ENCODE peak calls at places on chromosomes 6 and 20, in five cellular contexts. One of them, this sample, is unnamed.

GRCh38 chr6:28002181-28002580 is 45.1 kb downstream of the OR2B6 start:
- DNase-seq in K562: no peak
- DNase-seq in A549: no peak
- DNase-seq in HepG2: no peak
- DNase-seq in H1: no peak
- DNase-seq in this sample: no peak

GRCh38 chr20:34522969-34523871 is 7.0 kb downstream of the DYNLRB1 start:
- DNase-seq in K562: peak
- DNase-seq in A549: peak
- DNase-seq in H1: peak
- DNase-seq in HepG2: peak
- DNase-seq in this sample: peak

GRCh38 chr6:152637422-152638047 is 373 bp upstream of the SYNE1 start:
- DNase-seq in HepG2: no peak
- DNase-seq in K562: no peak
- DNase-seq in H1: no peak
- DNase-seq in A549: peak
- DNase-seq in this sample: peak

GRCh38 chr6:150241751-150242150 is 98.9 kb downstream of the PPP1R14C start:
- DNase-seq in A549: no peak
- DNase-seq in K562: no peak
- DNase-seq in H1: no peak
- DNase-seq in HepG2: no peak
- DNase-seq in this sample: no peak

GRCh38 chr6:169407338-169407737 is 153.7 kb upstream of the THBS2 start:
- DNase-seq in A549: no peak
- DNase-seq in K562: no peak
- DNase-seq in HepG2: no peak
- DNase-seq in H1: no peak
- DNase-seq in this sample: no peak

GRCh38 chr20:61936701-61937131 is 129.0 kb downstream of the TAF4 start:
- DNase-seq in HepG2: no peak
- DNase-seq in H1: peak
- DNase-seq in A549: no peak
- DNase-seq in K562: no peak
- DNase-seq in this sample: no peak

GRCh38 chr6:35552285-35552917 is 39.7 kb upstream of the TULP1 start:
- DNase-seq in H1: peak
- DNase-seq in A549: peak
- DNase-seq in K562: peak
- DNase-seq in HepG2: peak
- DNase-seq in this sample: peak

GRCh38 chr6:72826033-72826432 is 204.2 kb downstream of the KCNQ5 start:
- DNase-seq in K562: no peak
- DNase-seq in A549: no peak
- DNase-seq in HepG2: no peak
- DNase-seq in H1: no peak
- DNase-seq in this sample: peak

GRCh38 chr20:63533871-63534393 is 3.2 kb downstream of the PTK6 start:
- DNase-seq in H1: peak
- DNase-seq in HepG2: no peak
- DNase-seq in K562: no peak
- DNase-seq in A549: no peak
- DNase-seq in this sample: no peak

GRCh38 chr6:53179961-53180651 is 31.5 kb upstream of the GCM1 start:
- DNase-seq in H1: no peak
- DNase-seq in HepG2: no peak
- DNase-seq in K562: no peak
- DNase-seq in A549: no peak
- DNase-seq in this sample: peak

GRCh38 chr6:17431581-17431980 is 38.2 kb downstream of the CAP2 start:
- DNase-seq in HepG2: peak
- DNase-seq in A549: peak
- DNase-seq in H1: no peak
- DNase-seq in K562: no peak
- DNase-seq in this sample: peak

GRCh38 chr6:37435816-37436215 is 2.8 kb downstream of the CMTR1 start:
- DNase-seq in H1: no peak
- DNase-seq in K562: no peak
- DNase-seq in HepG2: no peak
- DNase-seq in A549: no peak
- DNase-seq in this sample: no peak

GRCh38 chr20:1391640-1392442 is 1.0 kb downstream of the FKBP1A start:
- DNase-seq in A549: no peak
- DNase-seq in HepG2: no peak
- DNase-seq in K562: peak
- DNase-seq in H1: no peak
- DNase-seq in this sample: peak

GRCh38 chr6:16352258-16352635 is 113.9 kb downstream of the GMPR start:
- DNase-seq in HepG2: no peak
- DNase-seq in K562: no peak
- DNase-seq in H1: no peak
- DNase-seq in A549: no peak
- DNase-seq in this sample: peak

GRCh38 chr6:132357120-132357519 is 44.2 kb downstream of the MOXD1 start:
- DNase-seq in HepG2: no peak
- DNase-seq in A549: no peak
- DNase-seq in H1: no peak
- DNase-seq in K562: no peak
- DNase-seq in this sample: peak

GRCh38 chr6:73516712-73517489 is 3.9 kb downstream of the EEF1A1 start:
- DNase-seq in H1: no peak
- DNase-seq in K562: no peak
- DNase-seq in HepG2: no peak
- DNase-seq in A549: no peak
- DNase-seq in this sample: peak

DNA sequence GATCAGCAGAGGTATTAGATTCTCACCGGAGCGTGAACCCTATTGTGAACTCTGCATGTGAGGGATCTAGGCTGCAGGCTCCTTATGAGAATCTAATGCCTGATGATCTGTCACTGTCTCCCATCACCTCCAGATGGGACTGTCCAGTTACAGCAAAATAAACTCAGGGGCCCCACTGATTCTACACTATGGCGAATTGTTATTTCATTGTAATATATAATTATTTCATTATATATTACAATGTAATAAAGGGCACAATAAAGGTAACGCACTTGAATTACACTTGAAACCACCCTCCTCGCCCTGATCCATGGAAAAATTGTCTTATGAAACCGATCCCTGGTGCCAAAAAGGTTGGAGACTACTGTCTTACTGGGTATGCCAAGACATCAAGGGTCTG is 18.6 kb downstream of the PRKN start:
- DNase-seq in H1: no peak
- DNase-seq in A549: no peak
- DNase-seq in K562: no peak
- DNase-seq in HepG2: no peak
- DNase-seq in this sample: no peak
- TF ChIP-seq MAFK in H1: no peak
- TF ChIP-seq MAFK in A549: no peak
- TF ChIP-seq MAFK in K562: no peak
- TF ChIP-seq MAFK in HepG2: no peak
- TF ChIP-seq MAFK in this sample: no peak

DNA sequence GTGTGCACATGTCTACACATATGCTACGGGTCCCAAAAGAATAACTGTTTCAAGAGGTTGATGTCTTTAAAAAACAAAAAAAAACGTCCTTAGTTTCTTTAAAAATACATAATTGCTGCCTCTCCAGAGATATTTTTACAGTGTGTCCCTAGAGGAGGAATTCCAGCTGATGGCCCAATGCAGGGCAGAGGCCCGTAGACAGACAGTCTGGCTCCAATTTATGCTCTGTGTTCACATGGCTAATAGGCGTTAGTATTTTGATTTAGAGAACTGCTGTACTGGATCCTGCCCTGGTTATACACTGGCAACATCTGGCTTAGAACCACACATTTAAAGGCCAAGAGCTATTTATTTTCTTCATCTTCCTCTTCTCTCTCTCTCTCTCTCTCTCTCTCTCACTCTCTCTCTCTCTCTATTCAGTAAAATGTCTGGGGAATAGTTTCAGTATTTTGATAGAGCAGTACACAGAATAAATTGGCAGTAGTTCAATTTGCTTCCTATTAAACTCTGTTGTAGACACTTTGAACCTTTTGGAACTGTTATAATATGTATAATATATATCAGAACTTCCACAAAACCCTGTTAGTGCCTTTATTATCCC is 260.6 kb downstream of the EYA4 start:
- DNase-seq in HepG2: no peak
- DNase-seq in K562: no peak
- DNase-seq in A549: no peak
- DNase-seq in H1: no peak
- DNase-seq in this sample: no peak
- TF ChIP-seq MAFK in HepG2: no peak
- TF ChIP-seq MAFK in K562: no peak
- TF ChIP-seq MAFK in A549: no peak
- TF ChIP-seq MAFK in H1: no peak
- TF ChIP-seq MAFK in this sample: no peak

DNA sequence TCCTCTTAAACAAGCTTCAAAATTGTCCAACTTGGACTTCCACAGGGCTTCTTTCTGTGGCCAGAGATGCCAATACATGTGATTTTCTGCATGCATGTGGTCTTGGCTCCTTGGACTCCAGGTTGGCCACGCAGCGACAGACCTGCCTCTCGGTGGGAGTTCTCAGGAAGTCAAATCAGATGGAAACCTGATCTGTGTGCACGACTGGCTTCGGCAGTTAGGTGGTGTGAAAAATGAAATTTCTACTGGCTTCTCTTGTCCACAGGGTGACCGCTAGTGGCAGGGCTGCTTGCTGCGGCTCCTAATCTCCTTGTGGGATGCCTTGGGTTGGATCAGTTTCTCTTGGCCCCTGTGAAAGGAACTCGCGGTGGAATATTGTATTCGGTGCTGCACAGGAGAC is 57.3 kb downstream of the PHACTR3 start:
- DNase-seq in K562: no peak
- DNase-seq in HepG2: no peak
- DNase-seq in A549: no peak
- DNase-seq in H1: no peak
- DNase-seq in this sample: no peak
- TF ChIP-seq MAFK in K562: no peak
- TF ChIP-seq MAFK in HepG2: no peak
- TF ChIP-seq MAFK in A549: no peak
- TF ChIP-seq MAFK in H1: no peak
- TF ChIP-seq MAFK in this sample: no peak

GRCh38 chr6:41428402-41428994 is 93.1 kb downstream of the NCR2 start:
- DNase-seq in K562: no peak
- DNase-seq in HepG2: no peak
- DNase-seq in H1: no peak
- DNase-seq in A549: no peak
- DNase-seq in this sample: no peak
- TF ChIP-seq MAFK in K562: no peak
- TF ChIP-seq MAFK in HepG2: no peak
- TF ChIP-seq MAFK in H1: no peak
- TF ChIP-seq MAFK in A549: no peak
- TF ChIP-seq MAFK in this sample: no peak

GRCh38 chr6:9360881-9361280 is 925.5 kb upstream of the SLC35B3 start:
- DNase-seq in HepG2: no peak
- DNase-seq in A549: no peak
- DNase-seq in K562: no peak
- DNase-seq in H1: no peak
- DNase-seq in this sample: peak
- TF ChIP-seq MAFK in HepG2: no peak
- TF ChIP-seq MAFK in A549: no peak
- TF ChIP-seq MAFK in K562: no peak
- TF ChIP-seq MAFK in H1: no peak
- TF ChIP-seq MAFK in this sample: no peak

GRCh38 chr20:33130553-33130952 is 37.4 kb upstream of the BPIFA2 start:
- DNase-seq in H1: no peak
- DNase-seq in A549: no peak
- DNase-seq in HepG2: no peak
- DNase-seq in K562: no peak
- DNase-seq in this sample: no peak

GRCh38 chr20:33127422-33128097 is 40.4 kb upstream of the BPIFA2 start:
- DNase-seq in A549: no peak
- DNase-seq in H1: no peak
- DNase-seq in K562: no peak
- DNase-seq in HepG2: peak
- DNase-seq in this sample: no peak

GRCh38 chr20:33133616-33133941 is 34.4 kb upstream of the BPIFA2 start:
- DNase-seq in K562: no peak
- DNase-seq in HepG2: no peak
- DNase-seq in A549: no peak
- DNase-seq in H1: no peak
- DNase-seq in this sample: no peak

GRCh38 chr20:33132858-33133615 is 34.9 kb upstream of the BPIFA2 start:
- DNase-seq in A549: no peak
- DNase-seq in HepG2: no peak
- DNase-seq in H1: no peak
- DNase-seq in K562: no peak
- DNase-seq in this sample: no peak

GRCh38 chr20:33131949-33132822 is 35.8 kb upstream of the BPIFA2 start:
- DNase-seq in K562: no peak
- DNase-seq in HepG2: no peak
- DNase-seq in A549: no peak
- DNase-seq in H1: no peak
- DNase-seq in this sample: no peak
- TF ChIP-seq MAFK in K562: no peak
- TF ChIP-seq MAFK in HepG2: no peak
- TF ChIP-seq MAFK in A549: no peak
- TF ChIP-seq MAFK in H1: no peak
- TF ChIP-seq MAFK in this sample: no peak

GRCh38 chr6:77021778-77022177 is 441.5 kb downstream of the HTR1B start:
- DNase-seq in H1: no peak
- DNase-seq in HepG2: no peak
- DNase-seq in A549: no peak
- DNase-seq in K562: no peak
- DNase-seq in this sample: no peak
- TF ChIP-seq MAFK in H1: no peak
- TF ChIP-seq MAFK in HepG2: peak
- TF ChIP-seq MAFK in A549: no peak
- TF ChIP-seq MAFK in K562: no peak
- TF ChIP-seq MAFK in this sample: peak

DNA sequence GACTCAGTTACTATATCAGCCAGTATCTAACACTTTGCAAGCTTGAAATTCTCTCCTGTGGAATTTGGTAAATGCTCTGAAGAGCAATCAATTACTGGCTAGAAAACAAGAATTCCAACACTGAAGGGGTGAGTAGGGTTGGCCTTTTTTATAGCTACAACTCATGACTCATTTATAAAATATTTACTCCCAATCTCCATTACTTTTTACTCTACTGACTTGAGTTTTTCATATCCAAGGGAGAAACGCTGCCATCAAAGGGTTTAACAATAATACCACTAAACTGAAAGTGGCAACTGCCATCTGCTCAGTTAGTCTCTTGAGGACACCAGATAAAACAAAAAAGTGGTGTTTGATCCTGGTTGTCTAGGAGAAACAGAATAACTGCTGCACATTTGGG is 203.1 kb downstream of the UBE3D start:
- DNase-seq in H1: no peak
- DNase-seq in A549: no peak
- DNase-seq in HepG2: no peak
- DNase-seq in K562: no peak
- DNase-seq in this sample: peak
- TF ChIP-seq MAFK in H1: no peak
- TF ChIP-seq MAFK in A549: no peak
- TF ChIP-seq MAFK in HepG2: no peak
- TF ChIP-seq MAFK in K562: no peak
- TF ChIP-seq MAFK in this sample: no peak

This sample was measured in IMR-90.